ENCODE peak calls at places on chromosomes 5 and 9, in four cellular contexts. V, L, I and O are unnamed samples.
A peak's percentile ranks its signal among the peaks of the same experiment; 100 is the strongest.

GRCh38 chr9:135165756-135166519 is 78.5 kb downstream of the OLFM1 start:
- DNase-seq in I (no peak), L (no peak), V (peak; percentile 28), O (peak; percentile 73)

GRCh38 chr9:137301086-137301947 is 754 bp downstream of the NRARP start:
- DNase-seq in V (peak; percentile 62), I (no peak), L (no peak), O (no peak)

GRCh38 chr5:90503596-90503995 is 25.8 kb downstream of the LYSMD3 start:
- DNase-seq in I (no peak), V (no peak), L (no peak), O (no peak)

GRCh38 chr5:2015116-2015848 is 132.6 kb upstream of the IRX4 start:
- DNase-seq in L (no peak), V (no peak), I (no peak), O (no peak)

GRCh38 chr9:31372796-31373587 is 1011.5 kb upstream of the ACO1 start:
- DNase-seq in V (no peak), L (no peak), I (no peak), O (no peak)

GRCh38 chr5:76724871-76725270 is 8.9 kb downstream of the F2R start:
- DNase-seq in L (no peak), I (no peak), V (no peak), O (no peak)

GRCh38 chr5:40879163-40879942 is 29.9 kb upstream of the C7 start:
- DNase-seq in L (no peak), V (peak; percentile 18), I (no peak), O (no peak)

GRCh38 chr5:15285901-15286583 is 213.9 kb upstream of the FBXL7 start:
- DNase-seq in I (no peak), L (no peak), V (no peak), O (no peak)

GRCh38 chr5:10124287-10124686 is 125.4 kb downstream of the ATPSCKMT start:
- DNase-seq in V (no peak), L (no peak), I (no peak), O (peak; percentile 94)

GRCh38 chr5:23027341-23027740 is 174.2 kb upstream of the CDH12 start:
- DNase-seq in I (no peak), L (no peak), V (no peak), O (no peak)

GRCh38 chr5:96610747-96611146 is 51.4 kb upstream of the CAST start:
- DNase-seq in V (peak; percentile 57), L (no peak), I (no peak), O (no peak)

GRCh38 chr9:95516736-95517558 is at the start of gene PTCH1:
- DNase-seq in L (no peak), I (no peak), V (peak; percentile 44), O (no peak)

GRCh38 chr9:93893899-93894690 is 61.1 kb downstream of the BARX1 start:
- DNase-seq in V (no peak), I (no peak), L (no peak), O (no peak)

GRCh38 chr9:93679536-93680444 is 103.4 kb downstream of the PHF2 start:
- DNase-seq in L (no peak), V (no peak), I (no peak), O (no peak)

GRCh38 chr5:14268236-14268701 is 125.1 kb downstream of the TRIO start:
- DNase-seq in I (no peak), L (no peak), V (no peak), O (no peak)

GRCh38 chr9:91004484-91004883 is 202.9 kb downstream of the SYK start:
- DNase-seq in V (no peak), L (no peak), I (no peak), O (no peak)

GRCh38 chr5:76604838-76605237 is 18.4 kb downstream of the F2RL2 start:
- DNase-seq in V (no peak), I (no peak), L (no peak), O (no peak)

GRCh38 chr9:79663299-79663698 is 91.5 kb downstream of the TLE4 start:
- DNase-seq in I (no peak), V (peak; percentile 31), L (no peak), O (no peak)

GRCh38 chr5:156942064-156942463 is 21.0 kb downstream of the TIMD4 start:
- DNase-seq in L (no peak), V (no peak), I (peak; percentile 23), O (no peak)

GRCh38 chr9:37676411-37676830 is 25.7 kb downstream of the FRMPD1 start:
- DNase-seq in V (peak; percentile 94), L (no peak), I (no peak), O (peak; percentile 60)